ENCODE peak calls at places on chromosomes 13 and 19, in four cellular contexts. I, Z, N and J are unnamed samples.

GRCh38 chr13:101757446-101758039 is 305.1 kb downstream of the ITGBL1 start:
- DNase-seq in I (no peak), Z (no peak), N (peak; percentile 50), J (no peak)

GRCh38 chr13:80342541-80343371 is 1.8 kb upstream of the SPRY2 start:
- DNase-seq in I (peak; percentile 91), Z (peak; percentile 94), N (peak; percentile 66), J (peak; percentile 93)

GRCh38 chr13:80382576-80382975 is 41.6 kb upstream of the SPRY2 start:
- DNase-seq in I (no peak), Z (no peak), N (no peak), J (no peak)

GRCh38 chr19:49848938-49849337 is 2.0 kb upstream of the PTOV1 start:
- DNase-seq in I (no peak), Z (no peak), N (no peak), J (no peak)

GRCh38 chr19:5460748-5461147 is 5.5 kb downstream of the ZNRF4 start:
- DNase-seq in I (no peak), Z (no peak), N (no peak), J (no peak)

GRCh38 chr19:52689804-52690394 is 44.9 kb downstream of the ZNF611 start:
- DNase-seq in I (peak; percentile 79), Z (peak; percentile 73), N (no peak), J (peak; percentile 91)

GRCh38 chr13:31807090-31807541 is 67.8 kb downstream of the RXFP2 start:
- DNase-seq in I (no peak), Z (no peak), N (no peak), J (no peak)

GRCh38 chr13:113616991-113617749 is 32.6 kb downstream of the TFDP1 start:
- DNase-seq in I (no peak), Z (no peak), N (peak; percentile 72), J (peak; percentile 74)

GRCh38 chr19:35208121-35208520 is 20.4 kb downstream of the FAM187B start:
- DNase-seq in I (no peak), Z (peak; percentile 8), N (no peak), J (no peak)

GRCh38 chr19:13102666-13103584 is at the start of gene LYL1:
- DNase-seq in I (peak; percentile 86), Z (peak; percentile 90), N (no peak), J (peak; percentile 95)

DNA sequence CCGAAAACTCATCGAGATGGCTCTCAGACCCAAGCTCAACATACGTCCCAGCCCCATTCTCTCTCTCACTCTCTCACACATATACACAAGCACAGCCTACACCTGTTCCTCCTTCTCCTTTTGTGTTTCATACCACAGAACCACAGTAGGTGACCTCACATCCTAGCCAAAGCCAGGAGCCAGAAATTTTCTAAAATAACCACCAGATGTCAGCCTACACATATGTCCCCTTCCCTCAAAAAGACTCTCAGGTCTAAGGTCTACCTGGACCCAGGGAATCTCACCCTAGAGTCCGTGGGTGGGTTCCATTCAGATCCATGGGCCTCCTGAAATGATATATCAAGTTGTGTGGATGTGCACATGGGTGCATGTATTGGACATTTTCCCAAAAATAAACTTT is 104.2 kb upstream of the IPO5 start:
- DNase-seq in I (no peak), Z (no peak), N (peak; percentile 52), J (no peak)
- TF ChIP-seq CTCF in I (no peak), Z (no peak), N (peak; percentile 58), J (no peak)

GRCh38 chr13:40619479-40619814 is 47.0 kb downstream of the FOXO1 start:
- DNase-seq in I (no peak), Z (no peak), N (no peak), J (no peak)
- H3K4me3 ChIP-seq in I (no peak overlapping the region), Z (no peak overlapping the region), N (no peak overlapping the region), J (no peak overlapping the region)

GRCh38 chr13:23384111-23384510 is 49.4 kb downstream of the SACS start:
- DNase-seq in I (no peak), Z (no peak), N (peak; percentile 90), J (no peak)
- H3K27ac ChIP-seq in I (no peak overlapping the region), Z (no peak overlapping the region), N (no peak overlapping the region), J (no peak overlapping the region)

DNA sequence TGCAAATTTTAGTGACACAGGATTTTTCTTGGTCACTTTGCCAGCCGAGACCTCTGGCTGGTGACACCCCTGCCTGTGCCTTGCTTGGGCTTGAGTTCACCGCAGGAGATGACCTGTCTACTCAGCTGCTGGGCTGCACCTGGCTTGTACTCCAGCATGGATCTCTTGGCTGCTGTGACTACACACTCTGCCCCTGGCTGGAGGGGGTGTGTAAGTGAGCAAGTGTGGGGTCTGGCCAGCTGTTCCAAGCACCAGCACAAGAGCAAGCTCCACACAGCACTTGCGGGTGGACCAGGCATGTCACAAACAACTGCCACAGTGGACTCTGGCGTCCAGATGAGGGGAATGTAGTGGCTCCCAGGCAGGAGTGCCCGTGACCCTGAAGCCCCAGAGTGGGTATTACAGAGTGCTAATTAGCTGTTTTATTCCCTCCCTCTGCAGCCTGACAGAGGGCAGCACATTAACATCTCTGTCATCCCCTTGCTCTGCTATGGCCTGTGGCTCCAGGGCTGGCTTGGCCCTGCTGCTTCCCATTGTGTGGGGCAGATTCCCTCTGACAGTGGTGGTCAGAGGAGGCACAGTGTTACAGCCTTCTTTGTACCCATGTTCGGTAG is 1387.2 kb downstream of the OLFM4 start:
- DNase-seq in I (no peak), Z (no peak), N (no peak), J (peak; percentile 28)
- TF ChIP-seq CTCF in I (no peak), Z (no peak), N (no peak), J (no peak)

DNA sequence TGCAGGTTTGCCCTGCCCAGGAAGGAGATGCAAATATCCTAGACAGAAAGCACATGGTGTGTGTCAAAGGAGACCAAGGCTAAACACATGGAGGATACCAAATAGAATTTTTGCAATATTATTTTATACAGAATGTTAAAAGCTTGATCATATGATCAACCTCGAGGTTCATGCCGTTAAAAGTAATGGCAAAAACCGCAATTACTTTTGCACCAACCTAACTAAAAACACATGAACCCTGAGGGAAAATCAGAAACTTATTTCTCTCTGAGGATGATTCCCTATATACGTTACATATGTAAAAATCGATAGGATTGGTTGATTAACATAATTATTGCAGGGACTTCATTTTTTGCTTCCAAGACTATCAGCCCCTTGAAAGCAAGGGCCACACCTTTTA is 88.1 kb downstream of the MZT1 start:
- DNase-seq in I (no peak), Z (no peak), N (no peak), J (no peak)
- H3K4me3 ChIP-seq in I (no peak overlapping the region), Z (no peak overlapping the region), N (no peak overlapping the region), J (no peak overlapping the region)

GRCh38 chr13:48492123-48493075 is 40.5 kb downstream of the RCBTB2 start:
- DNase-seq in I (peak; percentile 84), Z (peak; percentile 75), N (peak; percentile 18), J (peak; percentile 86)

GRCh38 chr13:48493076-48493765 is 39.7 kb downstream of the RCBTB2 start:
- DNase-seq in I (no peak), Z (no peak), N (no peak), J (no peak)

GRCh38 chr13:48494874-48495273 is 38.0 kb downstream of the RCBTB2 start:
- DNase-seq in I (no peak), Z (no peak), N (no peak), J (no peak)

GRCh38 chr13:48491423-48492122 is 41.3 kb downstream of the RCBTB2 start:
- DNase-seq in I (no peak), Z (no peak), N (peak; percentile 22), J (no peak)

DNA sequence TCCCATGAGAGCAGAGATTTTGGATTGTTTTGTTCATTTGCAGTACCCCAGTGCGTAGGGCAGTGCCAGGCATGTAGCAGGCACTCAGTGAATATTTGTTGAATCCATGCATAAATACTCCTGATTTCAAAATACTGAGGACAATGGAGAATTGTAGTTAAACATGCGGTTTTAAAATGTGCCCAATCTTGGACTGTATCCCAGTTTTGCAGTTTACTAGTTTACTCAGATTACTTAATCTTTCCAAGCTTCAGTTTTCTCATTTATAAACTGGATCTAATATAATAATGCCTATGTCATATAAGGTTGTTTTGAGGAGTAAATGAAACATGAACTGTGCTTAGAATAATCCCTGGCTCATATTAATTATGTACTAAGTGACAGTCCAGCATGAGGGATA is 39.0 kb downstream of the RCBTB2 start:
- DNase-seq in I (no peak), Z (no peak), N (peak; percentile 12), J (no peak)
- H3K27ac ChIP-seq in I (no peak overlapping the region), Z (peak overlapping the region; percentile 0), N (no peak overlapping the region), J (no peak overlapping the region)

GRCh38 chr19:51366050-51366998 is at the start of gene ETFB:
- DNase-seq in I (peak; percentile 100), Z (peak; percentile 99), N (peak; percentile 96), J (peak; percentile 99)

GRCh38 chr19:51364200-51365106 is 1.7 kb downstream of the ETFB start:
- DNase-seq in I (no peak), Z (no peak), N (no peak), J (no peak)

GRCh38 chr19:51366999-51367564 is 894 bp upstream of the ETFB start:
- DNase-seq in I (no peak), Z (peak; percentile 79), N (no peak), J (peak; percentile 90)

GRCh38 chr19:51367565-51368365 is 1.0 kb downstream of the CLDND2 start:
- DNase-seq in I (peak; percentile 100), Z (peak; percentile 99), N (peak; percentile 98), J (peak; percentile 100)

DNA sequence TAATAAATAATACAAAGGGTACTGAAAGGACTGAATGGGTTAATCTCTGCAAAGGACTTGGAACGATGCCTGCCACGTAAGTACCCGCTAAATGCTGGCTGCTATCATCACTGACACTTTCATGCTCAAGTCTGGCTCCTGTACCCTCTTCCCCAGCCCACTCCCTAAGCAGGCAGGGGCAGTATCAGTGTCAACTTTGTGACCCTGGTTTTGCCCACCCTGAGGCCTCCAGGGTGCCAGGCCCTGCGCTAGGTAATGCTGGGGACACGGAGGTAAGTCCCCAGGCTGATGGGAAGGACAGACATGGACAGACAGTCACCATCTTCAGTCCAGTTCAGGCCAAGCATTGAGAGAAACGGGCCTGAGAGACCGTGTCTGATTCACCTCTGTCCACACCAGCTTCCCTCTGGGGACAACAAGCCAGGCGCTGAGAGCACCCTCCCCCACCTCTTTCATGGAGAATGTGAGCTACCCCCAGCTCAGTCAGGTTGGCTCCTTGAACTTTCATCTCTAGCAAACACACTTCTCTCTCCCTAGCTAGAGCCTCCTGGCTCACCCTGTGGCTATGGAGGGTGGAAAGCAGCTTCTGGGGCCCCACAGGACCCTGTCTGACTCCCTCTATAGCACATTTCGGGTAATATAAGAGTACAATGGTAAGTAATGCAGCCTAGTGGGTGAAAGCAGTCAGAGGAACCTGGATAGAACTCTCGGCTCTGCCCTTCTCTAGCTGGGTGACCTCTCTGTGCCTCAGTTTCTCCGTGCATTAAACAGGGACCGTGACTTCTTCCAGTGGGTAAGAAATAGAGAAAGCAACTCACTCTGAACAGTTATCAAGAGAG is 758 bp downstream of the ETFB start:
- DNase-seq in I (no peak), Z (no peak), N (peak; percentile 53), J (no peak)
- TF ChIP-seq CTCF in I (no peak), Z (peak; percentile 8), N (no peak), J (no peak)

GRCh38 chr13:51212808-51213728 is 9.1 kb upstream of the FAM124A start:
- DNase-seq in I (no peak), Z (no peak), N (no peak), J (no peak)
- H3K4me3 ChIP-seq in I (no peak overlapping the region), Z (no peak overlapping the region), N (no peak overlapping the region), J (no peak overlapping the region)